ENCODE peak calls at places on chromosome 19, in ten cellular contexts. S, C, L, E, G, I, J, R, Y and V are unnamed samples.

GRCh38 chr19:38488096-38488495 is 54.6 kb downstream of the RYR1 start:
- DNase-seq in S (no peak), C (no peak), L (no peak), E (no peak), G (no peak), I (no peak), J (no peak), R (no peak), Y (no peak), V (no peak)

GRCh38 chr19:39046037-39046821 is 13.9 kb upstream of the FBXO27 start:
- DNase-seq in S (no peak), C (no peak), L (peak; percentile 63), E (no peak), G (no peak), I (no peak), J (no peak), R (no peak), Y (peak; percentile 7), V (no peak)

GRCh38 chr19:52961981-52962380 is 700 bp downstream of the ZNF816 start:
- DNase-seq in S (no peak), C (no peak), L (no peak), E (no peak), G (no peak), I (no peak), J (no peak), R (no peak), Y (no peak), V (peak; percentile 17)

GRCh38 chr19:3142292-3142670 is 6.4 kb downstream of the GNA15 start:
- DNase-seq in S (no peak), C (no peak), L (no peak), E (no peak), G (peak; percentile 81), I (no peak), J (no peak), R (no peak), Y (peak; percentile 35), V (peak; percentile 51)

GRCh38 chr19:51086153-51086850 is 3.6 kb upstream of the KLK14 start:
- DNase-seq in S (no peak), C (no peak), L (no peak), E (no peak), G (no peak), I (peak; percentile 13), J (no peak), R (no peak), Y (peak; percentile 95), V (no peak)

GRCh38 chr19:50003810-50004419 is 21.3 kb downstream of the VRK3 start:
- DNase-seq in S (peak; percentile 46), C (peak; percentile 87), L (no peak), E (no peak), G (peak; percentile 93), I (no peak), J (peak; percentile 16), R (peak; percentile 69), Y (peak; percentile 50), V (peak; percentile 94)

GRCh38 chr19:18596752-18597157 is 8.2 kb downstream of the REX1BD start:
- DNase-seq in S (no peak), C (peak; percentile 81), L (peak; percentile 60), E (peak; percentile 63), G (no peak), I (peak; percentile 75), J (no peak), R (no peak), Y (peak; percentile 82), V (no peak)

GRCh38 chr19:19053508-19054314 is 10.1 kb upstream of the SLC25A42 start:
- DNase-seq in S (no peak), C (no peak), L (peak; percentile 69), E (peak; percentile 86), G (peak; percentile 40), I (peak; percentile 87), J (peak; percentile 50), R (peak; percentile 70), Y (peak; percentile 52), V (peak; percentile 61)

GRCh38 chr19:41299046-41299754 is 10.8 kb upstream of the CCDC97 start:
- DNase-seq in S (no peak), C (peak; percentile 88), L (no peak), E (no peak), G (no peak), I (no peak), J (no peak), R (peak; percentile 61), Y (peak; percentile 64), V (no peak)

GRCh38 chr19:547117-547516 is 3.3 kb downstream of the GZMM start:
- DNase-seq in S (no peak), C (no peak), L (no peak), E (no peak), G (no peak), I (no peak), J (no peak), R (no peak), Y (no peak), V (no peak)
- H3K4me1 ChIP-seq in S (no peaks in the 10 kb centered on the region), C (peaks cover 5% of the 10 kb centered on the region), L (no peaks in the 10 kb centered on the region), E (no peaks in the 10 kb centered on the region), G (peaks cover 10% of the 10 kb centered on the region), I (peaks cover 2% of the 10 kb centered on the region), J (peaks cover 12% of the 10 kb centered on the region), R (no peaks in the 10 kb centered on the region), Y (peaks cover 3% of the 10 kb centered on the region), V (no peaks in the 10 kb centered on the region)

GRCh38 chr19:44182145-44182544 is 17.2 kb downstream of the ZNF226 start:
- DNase-seq in S (no peak), C (no peak), L (peak; percentile 8), E (no peak), G (no peak), I (no peak), J (no peak), R (no peak), Y (no peak), V (no peak)

GRCh38 chr19:44180968-44181367 is 16.1 kb downstream of the ZNF226 start:
- DNase-seq in S (no peak), C (no peak), L (no peak), E (no peak), G (no peak), I (no peak), J (no peak), R (no peak), Y (no peak), V (no peak)

DNA sequence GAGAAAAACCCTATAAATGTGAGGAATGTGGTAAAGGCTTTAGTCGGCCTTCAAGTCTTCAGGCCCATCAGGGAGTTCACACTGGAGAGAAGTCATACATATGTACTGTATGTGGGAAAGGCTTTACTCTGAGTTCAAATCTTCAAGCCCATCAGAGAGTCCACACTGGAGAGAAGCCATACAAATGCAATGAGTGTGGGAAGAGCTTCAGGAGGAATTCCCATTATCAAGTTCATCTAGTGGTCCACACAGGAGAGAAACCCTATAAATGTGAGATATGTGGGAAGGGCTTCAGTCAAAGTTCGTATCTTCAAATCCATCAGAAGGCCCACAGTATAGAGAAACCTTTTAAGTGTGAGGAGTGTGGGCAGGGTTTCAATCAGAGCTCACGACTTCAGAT is 11.7 kb downstream of the ZNF226 start:
- DNase-seq in S (no peak), C (no peak), L (no peak), E (no peak), G (no peak), I (no peak), J (no peak), R (no peak), Y (no peak), V (no peak)
- H3K9me3 ChIP-seq in S (peaks cover 100% of the 10 kb centered on the region), C (peaks cover 11% of the 10 kb centered on the region), L (peaks cover 10% of the 10 kb centered on the region), E (no peaks in the 10 kb centered on the region), G (peaks cover 100% of the 10 kb centered on the region), I (peaks cover 6% of the 10 kb centered on the region), J (peaks cover 100% of the 10 kb centered on the region), R (peaks cover 70% of the 10 kb centered on the region), Y (peaks cover 80% of the 10 kb centered on the region), V (peaks cover 66% of the 10 kb centered on the region)

GRCh38 chr19:8515317-8515716 is 1.4 kb upstream of the ZNF414 start:
- DNase-seq in S (no peak), C (no peak), L (no peak), E (no peak), G (no peak), I (no peak), J (no peak), R (peak; percentile 40), Y (no peak), V (no peak)
- H3K4me1 ChIP-seq in S (peaks cover 7% of the 10 kb centered on the region), C (peaks cover 30% of the 10 kb centered on the region), L (peaks cover 12% of the 10 kb centered on the region), E (peaks cover 7% of the 10 kb centered on the region), G (peaks cover 18% of the 10 kb centered on the region), I (peaks cover 10% of the 10 kb centered on the region), J (peaks cover 69% of the 10 kb centered on the region), R (peaks cover 11% of the 10 kb centered on the region), Y (peaks cover 17% of the 10 kb centered on the region), V (peaks cover 33% of the 10 kb centered on the region)

GRCh38 chr19:9528757-9529336 is 9.6 kb downstream of the ZNF426 start:
- DNase-seq in S (no peak), C (no peak), L (no peak), E (no peak), G (no peak), I (no peak), J (no peak), R (no peak), Y (no peak), V (peak; percentile 1)

GRCh38 chr19:9523885-9524474 is 14.5 kb downstream of the ZNF426 start:
- DNase-seq in S (no peak), C (no peak), L (no peak), E (no peak), G (no peak), I (no peak), J (no peak), R (no peak), Y (no peak), V (peak; percentile 1)
- H3K9me3 ChIP-seq in S (peaks cover 100% of the 10 kb centered on the region), C (peaks cover 42% of the 10 kb centered on the region), L (peaks cover 31% of the 10 kb centered on the region), E (peaks cover 25% of the 10 kb centered on the region), G (peaks cover 62% of the 10 kb centered on the region), I (peaks cover 15% of the 10 kb centered on the region), J (peaks cover 100% of the 10 kb centered on the region), R (peaks cover 96% of the 10 kb centered on the region), Y (peaks cover 77% of the 10 kb centered on the region), V (peaks cover 96% of the 10 kb centered on the region)

GRCh38 chr19:5321851-5322681 is 18.5 kb downstream of the PTPRS start:
- DNase-seq in S (no peak), C (no peak), L (no peak), E (peak; percentile 50), G (no peak), I (no peak), J (no peak), R (no peak), Y (no peak), V (no peak)

GRCh38 chr19:5321066-5321642 is 19.5 kb downstream of the PTPRS start:
- DNase-seq in S (no peak), C (no peak), L (no peak), E (no peak), G (no peak), I (no peak), J (no peak), R (no peak), Y (no peak), V (no peak)

GRCh38 chr19:5317321-5317720 is 23.3 kb downstream of the PTPRS start:
- DNase-seq in S (no peak), C (no peak), L (no peak), E (no peak), G (no peak), I (no peak), J (no peak), R (no peak), Y (no peak), V (no peak)

GRCh38 chr19:5318306-5318705 is 22.3 kb downstream of the PTPRS start:
- DNase-seq in S (no peak), C (no peak), L (no peak), E (no peak), G (no peak), I (no peak), J (no peak), R (no peak), Y (no peak), V (no peak)

DNA sequence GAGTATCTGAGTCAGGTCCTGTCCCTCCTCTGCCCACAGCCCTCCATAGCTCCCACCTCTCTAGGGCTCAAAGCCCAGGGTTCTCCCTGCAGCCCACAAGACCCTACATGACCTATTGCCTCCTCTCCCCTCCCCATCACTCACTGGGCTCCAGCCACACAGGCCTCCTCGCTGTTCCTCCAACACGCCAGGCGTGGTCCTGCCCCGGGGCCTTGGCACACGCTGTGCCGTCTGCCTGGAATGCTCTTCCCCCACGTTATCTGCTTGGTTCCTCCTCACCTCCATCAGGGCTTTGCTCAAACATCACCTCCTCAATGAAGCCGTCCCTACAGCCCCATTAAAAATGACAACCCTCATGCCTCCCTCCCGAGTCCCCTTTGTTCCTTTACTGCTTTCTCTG is 21.1 kb downstream of the PTPRS start:
- DNase-seq in S (no peak), C (no peak), L (no peak), E (no peak), G (no peak), I (no peak), J (no peak), R (no peak), Y (no peak), V (no peak)
- H3K4me1 ChIP-seq in S (no peaks in the 10 kb centered on the region), C (peaks cover 6% of the 10 kb centered on the region), L (no peaks in the 10 kb centered on the region), E (peaks cover 2% of the 10 kb centered on the region), G (peaks cover 8% of the 10 kb centered on the region), I (peaks cover 2% of the 10 kb centered on the region), J (no peaks in the 10 kb centered on the region), R (no peaks in the 10 kb centered on the region), Y (no peaks in the 10 kb centered on the region), V (no peaks in the 10 kb centered on the region)